ENCODE peak calls at places on chromosome 9, in nine cellular contexts. O is stomach, Y is OCI-LY7, C is breast epithelium, F is aorta, Z is upper lobe of right lung, A is right atrium auricular region, K is ovary, D is H1. E is an unnamed sample. For H3K4me1, the result is how much of the 10 kb centered on the place peaks cover.

GRCh38 chr9:104027295-104027694 is 66.8 kb upstream of the SMC2 start:
- DNase-seq in O (no peak), Y (peak), C (no peak), F (no peak), Z (no peak), A (no peak), K (no peak), D (no peak), E (no peak)

GRCh38 chr9:21682981-21683380 is 119.5 kb upstream of the MTAP start:
- DNase-seq in O (no peak), Y (no peak), C (no peak), F (no peak), Z (no peak), A (no peak), K (no peak), D (no peak), E (no peak)

GRCh38 chr9:135036861-135037465 is 50.5 kb upstream of the OLFM1 start:
- DNase-seq in O (peak), Y (no peak), C (peak), F (no peak), Z (peak), A (no peak), K (no peak), D (peak), E (no peak)

GRCh38 chr9:84296146-84296843 is 44.3 kb downstream of the SLC28A3 start:
- DNase-seq in O (no peak), Y (no peak), C (no peak), F (peak), Z (no peak), A (no peak), K (no peak), D (no peak), E (no peak)

GRCh38 chr9:114386361-114386885 is 1.4 kb downstream of the AKNA start:
- DNase-seq in O (no peak), Y (no peak), C (no peak), F (no peak), Z (no peak), A (no peak), K (no peak), D (no peak), E (no peak)

GRCh38 chr9:86352440-86353106 is 1.6 kb downstream of the TUT7 start:
- DNase-seq in O (no peak), Y (peak), C (no peak), F (no peak), Z (no peak), A (no peak), K (no peak), D (no peak), E (no peak)

GRCh38 chr9:127417130-127418036 is 6.8 kb upstream of the ZNF79 start:
- DNase-seq in O (no peak), Y (no peak), C (no peak), F (no peak), Z (no peak), A (no peak), K (no peak), D (no peak), E (no peak)

GRCh38 chr9:111375817-111376564 is 46.0 kb upstream of the OR2K2 start:
- DNase-seq in O (no peak), Y (no peak), C (no peak), F (no peak), Z (no peak), A (no peak), K (no peak), D (no peak), E (no peak)

GRCh38 chr9:20611751-20612287 is 10.5 kb downstream of the MLLT3 start:
- DNase-seq in O (no peak), Y (peak), C (no peak), F (no peak), Z (no peak), A (no peak), K (no peak), D (no peak), E (no peak)

GRCh38 chr9:14406463-14406862 is 92.5 kb upstream of the NFIB start:
- DNase-seq in O (no peak), Y (no peak), C (no peak), F (no peak), Z (no peak), A (no peak), K (no peak), D (no peak), E (no peak)

GRCh38 chr9:129287595-129288305 is 109.7 kb upstream of the IER5L start:
- DNase-seq in O (no peak), Y (no peak), C (peak), F (no peak), Z (peak), A (peak), K (no peak), D (peak), E (no peak)

GRCh38 chr9:111301195-111301594 is 28.8 kb downstream of the OR2K2 start:
- DNase-seq in O (no peak), Y (no peak), C (no peak), F (no peak), Z (no peak), A (no peak), K (no peak), D (no peak), E (no peak)

GRCh38 chr9:82606761-82607382 is 456.1 kb downstream of the RASEF start:
- DNase-seq in O (peak), Y (peak), C (no peak), F (no peak), Z (no peak), A (no peak), K (no peak), D (peak), E (no peak)

GRCh38 chr9:126146254-126147145 is 180.1 kb upstream of the MVB12B start:
- DNase-seq in O (peak), Y (peak), C (no peak), F (no peak), Z (peak), A (peak), K (no peak), D (peak), E (no peak)

GRCh38 chr9:21381752-21382339 is 3.4 kb downstream of the IFNA2 start:
- DNase-seq in O (no peak), Y (peak), C (no peak), F (no peak), Z (no peak), A (no peak), K (no peak), D (no peak), E (no peak)

GRCh38 chr9:117691367-117691766 is 12.8 kb upstream of the TLR4 start:
- DNase-seq in O (no peak), Y (no peak), C (no peak), F (no peak), Z (no peak), A (no peak), K (no peak), D (no peak), E (no peak)

GRCh38 chr9:70466976-70467551 is 52.6 kb upstream of the KLF9 start:
- DNase-seq in O (no peak), Y (no peak), C (no peak), F (no peak), Z (no peak), A (no peak), K (no peak), D (no peak), E (no peak)

GRCh38 chr9:113963017-113963620 is 87.0 kb downstream of the ZNF618 start:
- DNase-seq in O (peak), Y (peak), C (no peak), F (peak), Z (no peak), A (peak), K (no peak), D (peak), E (no peak)

GRCh38 chr9:78782234-78782633 is 485.3 kb downstream of the PSAT1 start:
- DNase-seq in O (no peak), Y (no peak), C (no peak), F (no peak), Z (no peak), A (no peak), K (no peak), D (no peak), E (no peak)

GRCh38 chr9:36867672-36868471 is 166.2 kb downstream of the PAX5 start:
- DNase-seq in O (peak), Y (no peak), C (no peak), F (no peak), Z (peak), A (no peak), K (no peak), D (no peak), E (no peak)
- H3K4me1 ChIP-seq in O (under half), Y (under half), C (under half), F (under half), Z (under half), A (under half), K (under half), D (under half), E (under half)

DNA sequence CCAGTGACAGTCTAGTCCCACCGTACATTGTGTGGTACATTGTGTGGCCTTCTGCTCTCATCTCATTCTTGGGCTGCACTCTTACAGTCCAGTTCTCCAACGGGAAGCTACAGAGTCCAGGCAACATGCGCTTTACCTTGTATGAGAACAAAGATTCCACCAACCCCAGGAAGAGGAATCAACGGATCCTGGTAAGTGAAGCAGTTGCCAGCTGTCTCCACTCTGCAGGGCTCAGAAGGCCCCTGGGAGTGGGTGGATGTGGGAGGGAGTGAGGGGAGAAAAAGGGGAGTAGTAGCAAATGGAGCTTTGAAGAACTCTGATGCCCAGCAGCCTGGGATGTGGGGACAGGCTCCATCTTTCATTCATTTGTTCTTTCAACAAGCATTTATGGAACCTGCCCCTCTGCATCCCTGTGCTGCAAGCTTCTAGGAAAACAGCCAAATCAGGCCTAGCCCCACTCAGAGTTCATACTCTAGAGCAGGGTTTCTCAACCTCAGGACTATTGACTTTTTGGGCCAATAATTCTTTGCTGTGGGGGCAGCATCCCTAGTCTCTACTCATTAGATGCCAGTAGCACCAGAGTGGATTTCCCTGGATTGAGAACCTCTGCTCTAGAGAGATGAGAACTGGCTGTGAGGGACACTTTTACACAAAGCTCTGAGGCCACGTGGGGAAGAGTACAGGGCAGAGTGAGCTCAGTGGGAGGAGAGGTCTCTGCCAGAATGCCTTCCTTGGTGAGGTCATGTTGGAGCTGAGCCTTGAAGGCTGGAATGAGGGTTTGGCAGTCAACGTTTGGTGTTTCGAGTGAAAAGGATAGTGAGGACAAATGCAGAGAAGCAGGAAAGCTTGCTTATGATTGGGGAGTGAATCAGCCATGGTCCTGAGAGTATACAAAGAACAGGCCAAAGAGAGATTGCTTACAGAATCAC is 1.1 kb downstream of the POLR1E start:
- DNase-seq in O (no peak), Y (no peak), C (no peak), F (peak), Z (no peak), A (peak), K (no peak), D (no peak), E (no peak)
- H3K27ac ChIP-seq in O (peak), Y (peak), C (peak), F (peak), Z (no peak), A (peak), K (no peak), D (no peak), E (peak)

DNA sequence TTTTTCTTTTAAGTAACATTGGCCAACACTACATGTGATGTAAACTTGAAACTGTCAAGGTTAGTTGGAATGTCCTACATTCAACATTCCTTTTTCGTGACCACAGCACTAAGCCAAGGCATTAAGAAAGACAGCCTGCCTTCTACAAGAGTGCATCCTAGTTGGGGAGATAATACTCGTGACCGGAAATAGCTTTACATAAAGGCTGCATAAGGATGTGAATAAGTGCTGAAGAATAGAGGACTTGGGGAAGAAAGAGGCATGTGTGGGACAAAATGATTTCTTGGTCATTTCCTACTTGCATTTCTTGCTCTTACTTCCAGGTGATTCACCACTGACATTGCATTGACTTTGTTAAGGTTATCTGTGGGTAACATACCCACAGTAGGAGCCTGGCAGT is 282.0 kb downstream of the DMRT2 start:
- DNase-seq in O (no peak), Y (no peak), C (no peak), F (no peak), Z (no peak), A (no peak), K (no peak), D (no peak), E (no peak)
- H3K4me3 ChIP-seq in O (no peak), Y (no peak), C (no peak), F (no peak), Z (no peak), A (no peak), K (no peak), D (no peak), E (no peak)

GRCh38 chr9:123302348-123303214 is 34.2 kb upstream of the STRBP start:
- DNase-seq in O (no peak), Y (no peak), C (no peak), F (no peak), Z (no peak), A (no peak), K (no peak), D (no peak), E (no peak)
- H3K4me1 ChIP-seq in O (under half), Y (under half), C (under half), F (under half), Z (under half), A (under half), K (under half), D (under half), E (under half)

GRCh38 chr9:132631280-132631679 is 38.5 kb downstream of the DDX31 start:
- DNase-seq in O (no peak), Y (no peak), C (no peak), F (no peak), Z (no peak), A (no peak), K (no peak), D (no peak), E (no peak)
- H3K27ac ChIP-seq in O (no peak), Y (no peak), C (no peak), F (no peak), Z (no peak), A (no peak), K (no peak), D (no peak), E (no peak)

GRCh38 chr9:130824616-130825015 is 10.4 kb upstream of the ABL1 start:
- DNase-seq in O (no peak), Y (no peak), C (no peak), F (no peak), Z (no peak), A (no peak), K (no peak), D (no peak), E (no peak)
- H3K4me3 ChIP-seq in O (no peak), Y (no peak), C (no peak), F (no peak), Z (no peak), A (no peak), K (no peak), D (peak), E (no peak)

DNA sequence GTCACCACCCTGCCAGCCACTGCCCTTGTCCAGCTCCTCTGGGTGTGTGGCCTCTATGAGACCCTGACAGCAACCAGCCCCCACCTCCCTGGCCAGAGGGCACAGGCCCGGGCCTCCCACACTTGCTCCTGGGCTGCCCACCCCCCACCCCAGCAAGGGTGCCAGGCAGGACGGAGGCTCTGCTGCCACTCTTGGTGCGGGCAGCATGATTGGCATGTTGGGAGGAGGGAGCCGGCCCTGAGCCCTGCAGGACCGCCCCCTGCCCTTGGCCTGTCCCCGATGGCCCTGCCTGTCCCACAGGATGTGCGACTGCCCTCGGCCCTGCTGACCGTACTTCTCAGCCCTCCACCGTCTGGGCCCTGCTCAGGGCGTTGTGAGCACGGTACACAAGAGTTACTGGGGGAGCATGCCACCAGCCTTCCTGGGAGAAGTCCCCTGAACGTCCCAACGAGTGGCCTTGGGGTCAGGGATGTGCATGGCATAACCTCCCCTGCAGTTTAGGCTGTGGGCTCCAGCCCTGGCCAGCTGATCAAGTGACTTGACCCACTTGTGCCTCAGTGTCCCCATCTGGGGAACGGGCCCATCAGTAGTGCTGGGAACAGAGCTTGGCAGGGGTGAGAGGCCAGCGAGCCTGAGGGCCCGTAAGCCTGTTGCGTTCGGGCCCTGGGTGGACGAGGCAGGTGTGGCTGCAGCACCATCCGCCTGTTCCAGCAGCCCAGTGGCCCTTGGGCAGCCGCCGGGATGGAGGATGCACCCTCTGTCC is 16.0 kb downstream of the GPSM1 start:
- DNase-seq in O (peak), Y (no peak), C (no peak), F (no peak), Z (no peak), A (no peak), K (no peak), D (no peak), E (no peak)
- H3K4me1 ChIP-seq in O (half or more), Y (under half), C (under half), F (under half), Z (under half), A (under half), K (under half), D (under half), E (under half)

DNA sequence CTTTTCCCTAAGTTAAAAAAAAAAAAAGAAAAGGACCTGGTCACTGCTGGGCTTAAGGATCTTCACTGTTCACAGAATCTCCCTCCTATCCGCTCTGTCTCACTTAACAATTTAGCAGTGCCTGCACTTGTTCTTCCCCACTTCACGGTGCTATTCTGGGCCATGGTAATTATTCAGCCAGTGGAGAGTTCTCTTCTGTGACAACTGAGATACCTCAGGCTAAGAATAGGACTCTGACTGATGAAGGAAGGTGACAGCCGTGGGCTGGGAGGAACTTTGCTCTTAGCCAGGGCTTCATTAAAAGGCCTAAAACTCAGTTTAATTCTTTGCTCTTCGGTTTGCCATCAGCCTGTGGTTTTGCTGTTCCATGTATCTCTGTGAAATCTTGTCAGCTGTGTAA is 51.9 kb upstream of the ENTREP1 start:
- DNase-seq in O (no peak), Y (no peak), C (no peak), F (no peak), Z (no peak), A (no peak), K (no peak), D (no peak), E (no peak)
- H3K27ac ChIP-seq in O (no peak), Y (no peak), C (no peak), F (no peak), Z (no peak), A (peak), K (no peak), D (no peak), E (no peak)

E was measured in effector memory CD4-positive, alpha-beta T cell.